ENCODE peak calls at places on chromosomes 1 and 21, in nine cellular contexts. U is AG04450; F is fibroblast of villous mesenchyme; V is AG08395; I is A549; O is stimulated activated CD4-positive, alpha-beta T cell treated with anti-CD3 and anti-CD28 coated beads, Interleukin-4, amount 100 ng/mL, for 48 hours; A is fibroblast of mammary gland; P is colonic mucosa; D is astrocyte of the cerebellum. N is an unnamed sample.

GRCh38 chr1:185559684-185560310 is 174.4 kb upstream of the HMCN1 start:
- DNase-seq in O (peak; percentile 32), F (peak; percentile 27), A (peak; percentile 58), P (peak; percentile 49), U (no peak), V (peak; percentile 60), I (peak; percentile 58), D (peak; percentile 13), N (peak; percentile 38)

GRCh38 chr1:42336978-42337377 is 1.9 kb upstream of the FOXJ3 start:
- DNase-seq in I (no peak), D (no peak), V (no peak), U (no peak), A (no peak), F (no peak), P (no peak), O (no peak), N (no peak)

GRCh38 chr1:228923973-228924766 is 188.9 kb downstream of the RHOU start:
- DNase-seq in I (no peak), U (peak; percentile 41), P (no peak), D (no peak), F (peak; percentile 73), A (no peak), O (no peak), V (no peak), N (no peak)

GRCh38 chr1:65812065-65812464 is 19.4 kb downstream of the PDE4B start:
- DNase-seq in U (peak; percentile 72), V (peak; percentile 83), P (peak; percentile 25), F (peak; percentile 86), I (no peak), D (peak; percentile 74), O (peak; percentile 62), A (peak; percentile 96), N (peak; percentile 85)

GRCh38 chr1:119101563-119101962 is 38.9 kb downstream of the WARS2 start:
- DNase-seq in I (no peak), A (peak; percentile 94), P (no peak), O (no peak), D (peak; percentile 74), U (no peak), V (peak; percentile 74), F (peak; percentile 95), N (peak; percentile 37)

GRCh38 chr1:185719021-185719420 is 15.2 kb upstream of the HMCN1 start:
- DNase-seq in V (peak; percentile 88), A (peak; percentile 99), O (no peak), F (peak; percentile 20), U (peak; percentile 36), I (peak; percentile 62), D (peak; percentile 93), P (no peak), N (peak; percentile 96)

GRCh38 chr1:57966751-57967406 is 543.0 kb upstream of the DAB1 start:
- DNase-seq in P (no peak), I (no peak), U (no peak), D (peak; percentile 18), A (peak; percentile 2), F (no peak), O (no peak), V (peak; percentile 7), N (no peak)

GRCh38 chr1:6506210-6507036 is 15.0 kb upstream of the PLEKHG5 start:
- DNase-seq in O (no peak), F (no peak), D (no peak), V (no peak), A (no peak), P (no peak), I (no peak), U (no peak), N (no peak)

GRCh38 chr21:45805321-45805720 is 161.8 kb downstream of the PCBP3 start:
- DNase-seq in F (no peak), D (no peak), V (no peak), U (no peak), A (no peak), P (no peak), O (no peak), I (no peak), N (no peak)

GRCh38 chr1:176904057-176904815 is 260.3 kb downstream of the ASTN1 start:
- DNase-seq in D (no peak), V (no peak), A (no peak), U (no peak), O (no peak), I (no peak), F (no peak), P (no peak), N (no peak)

GRCh38 chr1:95451054-95451453 is 217.0 kb downstream of the RWDD3 start:
- DNase-seq in V (no peak), U (no peak), F (no peak), D (no peak), A (no peak), P (no peak), O (no peak), I (peak; percentile 19), N (no peak)

GRCh38 chr1:230127105-230128054 is 60.3 kb downstream of the GALNT2 start:
- DNase-seq in I (no peak), F (no peak), D (no peak), V (no peak), O (no peak), U (no peak), A (no peak), P (no peak), N (no peak)

GRCh38 chr1:228347181-228347580 is 59.5 kb downstream of the TRIM11 start:
- DNase-seq in O (no peak), I (no peak), D (no peak), V (no peak), F (no peak), A (no peak), P (no peak), U (no peak), N (no peak)

GRCh38 chr1:119773711-119774241 is 5.1 kb upstream of the HMGCS2 start:
- DNase-seq in U (no peak), A (peak; percentile 43), P (peak; percentile 41), F (peak; percentile 86), I (no peak), D (no peak), O (no peak), V (peak; percentile 46), N (peak; percentile 23)

GRCh38 chr1:52595061-52595460 is 7.1 kb upstream of the GPX7 start:
- DNase-seq in V (no peak), U (no peak), I (no peak), A (no peak), O (no peak), P (no peak), F (no peak), D (no peak), N (no peak)

GRCh38 chr1:55679971-55680370 is 464.8 kb upstream of the USP24 start:
- DNase-seq in P (no peak), D (no peak), U (peak; percentile 54), F (peak; percentile 16), A (no peak), O (no peak), I (no peak), V (peak; percentile 45), N (peak; percentile 53)

GRCh38 chr1:222754386-222755139 is 17.6 kb downstream of the FAM177B start:
- DNase-seq in V (peak; percentile 89), P (no peak), D (peak; percentile 69), U (peak; percentile 92), O (no peak), I (peak; percentile 20), F (peak; percentile 70), A (peak; percentile 97), N (peak; percentile 99)

GRCh38 chr1:153032677-153033308 is 1.8 kb downstream of the SPRR1B start:
- DNase-seq in I (peak; percentile 44), V (peak; percentile 10), D (no peak), O (no peak), P (no peak), U (no peak), F (peak; percentile 1), A (peak; percentile 66), N (peak; percentile 65)

GRCh38 chr1:36517019-36517387 is 34.3 kb upstream of the CSF3R start:
- DNase-seq in O (no peak), D (no peak), V (no peak), U (no peak), F (no peak), P (no peak), A (no peak), I (no peak), N (no peak)

GRCh38 chr1:117602862-117603261 is 3.0 kb upstream of the TENT5C start:
- DNase-seq in F (no peak), V (no peak), I (no peak), D (no peak), A (no peak), O (no peak), P (no peak), U (no peak), N (no peak)

GRCh38 chr1:77874804-77875445 is 13.5 kb upstream of the NEXN start:
- DNase-seq in F (peak; percentile 59), V (no peak), O (no peak), U (no peak), A (peak; percentile 39), I (peak; percentile 12), P (no peak), D (no peak), N (peak; percentile 95)

GRCh38 chr21:35340273-35340672 is 291.2 kb upstream of the RUNX1 start:
- DNase-seq in A (no peak), P (no peak), O (no peak), V (no peak), U (no peak), D (no peak), I (no peak), F (no peak), N (no peak)

GRCh38 chr1:170375082-170375733 is 156.8 kb upstream of the GORAB start:
- DNase-seq in D (no peak), I (no peak), U (peak; percentile 41), O (no peak), P (no peak), V (no peak), F (peak; percentile 19), A (no peak), N (no peak)

GRCh38 chr21:29343517-29343916 is 44.8 kb downstream of the BACH1 start:
- DNase-seq in V (peak; percentile 69), U (peak; percentile 77), I (no peak), O (no peak), P (no peak), D (peak; percentile 54), A (peak; percentile 84), F (peak; percentile 88), N (peak; percentile 73)

GRCh38 chr1:155218854-155219591 is 10.5 kb downstream of the MTX1 start:
- DNase-seq in O (no peak), V (peak; percentile 60), F (peak; percentile 69), A (peak; percentile 76), I (peak; percentile 62), D (no peak), U (no peak), P (peak; percentile 77), N (peak; percentile 66)

GRCh38 chr1:157115429-157115838 is 15.8 kb upstream of the ETV3L start:
- DNase-seq in O (no peak), F (no peak), P (no peak), I (no peak), D (no peak), U (no peak), A (no peak), V (no peak), N (no peak)

GRCh38 chr1:53413175-53414001 is 45.8 kb upstream of the DMRTB1 start:
- DNase-seq in A (peak; percentile 76), D (peak; percentile 38), O (peak; percentile 57), V (peak; percentile 67), I (peak; percentile 37), P (no peak), U (peak; percentile 33), F (peak; percentile 64), N (peak; percentile 74)

GRCh38 chr1:160177231-160177630 is 13.1 kb upstream of the CASQ1 start:
- DNase-seq in I (no peak), O (no peak), V (no peak), D (no peak), A (no peak), U (no peak), P (no peak), F (no peak), N (no peak)

GRCh38 chr1:1361233-1361981 is 3.1 kb upstream of the MXRA8 start:
- DNase-seq in U (no peak), I (no peak), F (no peak), A (no peak), O (no peak), V (no peak), D (no peak), P (no peak), N (no peak)

GRCh38 chr1:193707271-193708015 is 521.0 kb upstream of the B3GALT2 start:
- DNase-seq in D (peak; percentile 8), U (no peak), F (peak; percentile 30), A (peak; percentile 14), O (no peak), V (no peak), P (no peak), I (peak; percentile 88), N (peak; percentile 70)

GRCh38 chr1:161382214-161383019 is 14.7 kb upstream of the CFAP126 start:
- DNase-seq in U (no peak), F (peak; percentile 83), P (no peak), I (peak; percentile 73), D (peak; percentile 54), A (peak; percentile 98), V (peak; percentile 56), O (no peak), N (peak; percentile 72)

N was measured in HFFc6.